ENCODE peak calls at places on chromosomes 3 and 15, in eight cellular contexts. H is PC-3; O is neuronal stem cell; X is CD8-positive, alpha-beta T cell; J is psoas muscle; W is lung; E is adrenal gland; K is transverse colon. L is an unnamed sample.

GRCh38 chr3:146036289-146036688 is 124.7 kb downstream of the PLOD2 start:
- DNase-seq in X (no peak), O (no peak), W (no peak), H (no peak), K (no peak), J (no peak), E (no peak), L (no peak)

GRCh38 chr3:149767720-149768119 is 15.4 kb upstream of the COMMD2 start:
- DNase-seq in E (no peak), W (no peak), X (no peak), J (no peak), K (no peak), H (no peak), O (no peak), L (no peak)

GRCh38 chr3:117955196-117955595 is 1079.5 kb downstream of the IGSF11 start:
- DNase-seq in O (no peak), H (no peak), J (no peak), X (no peak), K (no peak), E (no peak), W (no peak), L (no peak)

GRCh38 chr3:112512320-112512719 is 13.0 kb upstream of the BTLA start:
- DNase-seq in K (no peak), X (no peak), H (no peak), E (no peak), J (no peak), W (no peak), O (peak; percentile 11), L (no peak)

GRCh38 chr15:87207945-87208580 is 1048.5 kb downstream of the NTRK3 start:
- DNase-seq in E (no peak), J (no peak), O (no peak), K (no peak), W (no peak), X (no peak), H (peak; percentile 70), L (no peak)

GRCh38 chr15:91412529-91412928 is 312.5 kb downstream of the SV2B start:
- DNase-seq in K (no peak), E (no peak), H (no peak), X (no peak), O (no peak), J (no peak), W (no peak), L (no peak)

GRCh38 chr15:79896131-79896633 is 632 bp downstream of the MTHFS start:
- DNase-seq in X (no peak), J (no peak), E (no peak), O (no peak), H (no peak), W (no peak), K (no peak), L (no peak)

GRCh38 chr3:123632161-123632655 is 47.4 kb upstream of the HACD2 start:
- DNase-seq in J (no peak), W (no peak), X (no peak), K (peak; percentile 25), O (no peak), E (peak; percentile 43), H (no peak), L (peak; percentile 42)

GRCh38 chr3:98646680-98647079 is 53.3 kb upstream of the CPOX start:
- DNase-seq in E (no peak), H (no peak), K (no peak), O (no peak), J (no peak), X (no peak), W (no peak), L (no peak)

GRCh38 chr3:39126532-39127071 is 19.1 kb downstream of the TTC21A start:
- DNase-seq in W (no peak), J (no peak), H (peak; percentile 60), E (no peak), O (peak; percentile 33), X (no peak), K (peak; percentile 56), L (peak; percentile 45)

DNA sequence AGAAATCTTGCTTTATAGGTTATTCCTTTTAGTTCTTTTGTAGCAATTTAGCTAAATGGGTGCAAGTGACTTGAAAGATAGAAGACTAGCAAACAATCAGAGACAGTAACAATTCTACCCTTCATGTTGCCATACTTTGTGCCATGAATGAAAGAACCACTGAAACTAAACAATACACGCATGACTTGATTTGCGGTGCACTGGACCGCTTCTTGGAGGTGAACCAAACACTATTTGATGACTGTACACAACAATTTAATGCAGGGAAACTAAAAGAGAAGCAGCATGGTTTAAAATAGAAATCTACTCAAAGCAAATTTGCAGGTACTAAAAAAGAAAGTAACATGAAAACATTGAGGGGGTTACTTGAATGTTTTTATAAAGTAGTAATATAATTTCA is 331.0 kb upstream of the RARB start:
- DNase-seq in H (no peak), E (no peak), W (no peak), K (no peak), X (no peak), O (no peak), J (no peak), L (no peak)
- H3K4me3 ChIP-seq in H (no peak overlapping the region), E (no peak overlapping the region), W (no peak overlapping the region), K (no peak overlapping the region), X (no peak overlapping the region), O (no peak overlapping the region), J (no peak overlapping the region), L (no peak overlapping the region)

DNA sequence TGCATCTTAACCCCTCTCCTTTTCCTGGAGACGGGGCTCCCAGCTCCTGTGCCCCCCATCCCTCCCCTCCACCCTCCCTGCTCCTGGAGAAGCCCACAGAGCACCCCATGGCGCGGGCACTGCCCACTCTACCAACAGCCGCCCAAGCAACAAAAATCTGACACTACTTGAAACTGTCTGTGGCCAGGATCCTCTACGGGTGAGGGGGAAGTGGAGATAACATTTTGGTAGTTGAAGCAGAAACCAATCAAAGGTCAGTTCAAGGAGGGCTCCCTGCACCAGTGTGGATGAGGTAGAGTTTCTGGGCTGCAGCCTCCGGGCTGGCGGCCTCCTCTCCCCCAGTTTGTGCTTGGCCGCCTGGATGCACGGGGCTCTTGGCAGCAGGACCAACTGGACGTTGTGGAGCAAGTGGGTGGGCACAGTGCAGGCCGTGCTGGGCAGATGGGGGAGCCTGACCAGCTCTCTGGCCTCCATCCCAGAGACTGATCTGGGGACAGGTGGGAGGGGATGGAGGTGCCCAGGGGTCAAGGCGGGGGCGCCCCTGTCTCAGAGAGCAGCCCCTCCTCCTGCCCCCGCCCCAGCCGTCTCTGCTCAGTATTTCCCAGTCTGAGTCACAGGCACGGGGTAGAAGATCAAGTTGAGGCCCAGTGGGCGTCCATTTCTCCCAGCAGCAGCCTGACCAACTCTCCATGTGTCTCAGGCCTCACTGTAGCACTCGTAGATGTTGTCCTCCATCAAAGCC is 12.8 kb downstream of the H1-8 start:
- DNase-seq in K (no peak), J (peak; percentile 19), E (no peak), W (no peak), O (no peak), X (no peak), H (no peak), L (no peak)
- H3K9me3 ChIP-seq in K (no peaks in the 10 kb centered on the region), J (no peaks in the 10 kb centered on the region), E (no peaks in the 10 kb centered on the region), W (no peaks in the 10 kb centered on the region), O (no peaks in the 10 kb centered on the region), X (no peaks in the 10 kb centered on the region), H (no peaks in the 10 kb centered on the region), L (no peaks in the 10 kb centered on the region)

GRCh38 chr3:37030573-37030972 is 37.3 kb downstream of the MLH1 start:
- DNase-seq in E (no peak), W (no peak), K (no peak), H (no peak), X (no peak), O (no peak), J (no peak), L (no peak)

GRCh38 chr3:37029516-37030163 is 36.3 kb downstream of the MLH1 start:
- DNase-seq in H (no peak), X (no peak), W (no peak), J (no peak), O (no peak), K (no peak), E (no peak), L (no peak)

GRCh38 chr3:37031115-37031682 is 37.9 kb downstream of the MLH1 start:
- DNase-seq in K (no peak), J (no peak), X (no peak), H (no peak), O (no peak), W (no peak), E (no peak), L (no peak)

GRCh38 chr3:37028329-37028728 is 35.0 kb downstream of the MLH1 start:
- DNase-seq in J (no peak), W (no peak), E (peak; percentile 64), X (no peak), K (no peak), H (no peak), O (no peak), L (peak; percentile 67)

DNA sequence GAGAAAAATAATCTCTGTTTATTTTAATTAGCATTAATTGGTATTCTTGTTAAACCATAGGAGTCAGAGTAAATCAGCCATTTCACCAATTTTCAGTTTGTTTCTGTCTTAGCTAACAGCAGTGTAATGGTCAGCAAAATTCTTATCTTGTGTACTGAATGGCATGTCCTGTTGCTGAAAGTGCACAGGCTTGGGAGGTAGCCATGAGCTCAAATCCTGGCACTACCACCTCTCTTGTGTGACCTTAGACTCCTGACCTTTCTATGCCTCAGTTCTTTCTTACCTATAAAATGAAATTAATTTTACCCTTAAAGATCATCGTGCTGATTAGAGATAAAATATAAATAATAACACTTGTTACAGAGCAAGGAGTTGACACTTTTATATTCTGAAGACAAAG is 35.8 kb downstream of the MLH1 start:
- DNase-seq in K (no peak), J (no peak), O (no peak), E (no peak), H (no peak), W (no peak), X (no peak), L (no peak)
- H3K27ac ChIP-seq in K (no peak overlapping the region), J (peak overlapping the region; percentile 74), O (no peak overlapping the region), E (no peak overlapping the region), H (no peak overlapping the region), W (peak overlapping the region; percentile 89), X (no peak overlapping the region), L (peak overlapping the region; percentile 71)

GRCh38 chr3:128847631-128848370 is 31.6 kb upstream of the ACAD9 start:
- DNase-seq in O (no peak), W (no peak), X (no peak), H (no peak), E (no peak), K (no peak), J (no peak), L (no peak)

GRCh38 chr3:128845119-128845518 is 34.3 kb upstream of the ACAD9 start:
- DNase-seq in X (no peak), J (no peak), W (no peak), K (no peak), H (no peak), E (no peak), O (no peak), L (no peak)

GRCh38 chr3:128845695-128846491 is 33.5 kb upstream of the ACAD9 start:
- DNase-seq in E (peak; percentile 86), O (peak; percentile 57), X (peak; percentile 68), K (peak; percentile 84), J (peak; percentile 88), W (peak; percentile 88), H (no peak), L (peak; percentile 87)

GRCh38 chr3:128844502-128844901 is 34.9 kb upstream of the ACAD9 start:
- DNase-seq in E (no peak), J (no peak), W (no peak), O (no peak), K (no peak), H (no peak), X (no peak), L (no peak)

DNA sequence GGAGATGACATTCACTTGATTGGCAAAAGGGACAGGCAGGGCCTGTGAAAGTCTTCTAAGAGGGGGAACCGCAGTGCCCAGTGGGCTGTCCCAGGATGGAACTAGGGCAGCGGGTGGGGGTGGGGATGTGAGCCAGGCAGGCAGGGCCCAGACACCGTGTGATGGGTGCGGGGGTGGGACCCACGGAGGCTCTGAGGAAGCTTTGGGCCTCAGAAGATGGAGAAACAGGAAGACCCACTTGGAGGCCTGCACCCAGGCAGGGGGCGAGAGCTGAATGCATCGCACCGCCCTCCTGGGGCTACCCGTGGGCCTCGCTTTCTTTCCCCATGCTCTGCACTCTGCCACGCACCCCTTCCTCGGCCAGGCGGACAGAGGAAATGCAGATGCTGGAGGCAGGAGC is 32.9 kb upstream of the ACAD9 start:
- DNase-seq in K (no peak), X (no peak), H (no peak), E (no peak), W (no peak), O (no peak), J (no peak), L (no peak)
- H3K4me3 ChIP-seq in K (no peak overlapping the region), X (peak overlapping the region; percentile 74), H (no peak overlapping the region), E (no peak overlapping the region), W (no peak overlapping the region), O (no peak overlapping the region), J (peak overlapping the region; percentile 66), L (no peak overlapping the region)

L was measured in heart left ventricle.